ENCODE peak calls at places on chromosomes 2 and 18, in six cellular contexts. One of them, this sample, is unnamed.

GRCh38 chr2:98880266-98881152 is 55.5 kb downstream of the CRACDL start:
- DNase-seq in amygdala: no peak
- DNase-seq in cardiac fibroblast: no peak
- DNase-seq in sciatic nerve: peak
- DNase-seq in C1 segment of cervical spinal cord: no peak
- DNase-seq in mesenteric fat pad: no peak
- DNase-seq in this sample: no peak

GRCh38 chr2:134583997-134584520 is 134.7 kb downstream of the TMEM163 start:
- DNase-seq in amygdala: no peak
- DNase-seq in cardiac fibroblast: no peak
- DNase-seq in sciatic nerve: no peak
- DNase-seq in C1 segment of cervical spinal cord: no peak
- DNase-seq in mesenteric fat pad: no peak
- DNase-seq in this sample: no peak

GRCh38 chr18:59696311-59697235 is 650 bp downstream of the CCBE1 start:
- DNase-seq in amygdala: no peak
- DNase-seq in cardiac fibroblast: peak
- DNase-seq in sciatic nerve: no peak
- DNase-seq in C1 segment of cervical spinal cord: no peak
- DNase-seq in mesenteric fat pad: no peak
- DNase-seq in this sample: no peak

GRCh38 chr2:41197781-41198180 is 745.9 kb upstream of the SLC8A1 start:
- DNase-seq in amygdala: no peak
- DNase-seq in cardiac fibroblast: peak
- DNase-seq in sciatic nerve: no peak
- DNase-seq in C1 segment of cervical spinal cord: no peak
- DNase-seq in mesenteric fat pad: no peak
- DNase-seq in this sample: no peak

GRCh38 chr18:75582406-75582821 is 154.9 kb upstream of the SMIM21 start:
- DNase-seq in amygdala: no peak
- DNase-seq in cardiac fibroblast: no peak
- DNase-seq in sciatic nerve: no peak
- DNase-seq in C1 segment of cervical spinal cord: no peak
- DNase-seq in mesenteric fat pad: no peak
- DNase-seq in this sample: no peak

GRCh38 chr2:65669574-65669973 is 237.2 kb upstream of the SPRED2 start:
- DNase-seq in amygdala: no peak
- DNase-seq in cardiac fibroblast: no peak
- DNase-seq in sciatic nerve: no peak
- DNase-seq in C1 segment of cervical spinal cord: no peak
- DNase-seq in mesenteric fat pad: no peak
- DNase-seq in this sample: no peak

GRCh38 chr2:150495993-150496627 is 8.6 kb upstream of the RND3 start:
- DNase-seq in amygdala: no peak
- DNase-seq in cardiac fibroblast: peak
- DNase-seq in sciatic nerve: no peak
- DNase-seq in C1 segment of cervical spinal cord: no peak
- DNase-seq in mesenteric fat pad: no peak
- DNase-seq in this sample: no peak

GRCh38 chr2:204434660-204435462 is 110.4 kb upstream of the PARD3B start:
- DNase-seq in amygdala: no peak
- DNase-seq in cardiac fibroblast: peak
- DNase-seq in sciatic nerve: no peak
- DNase-seq in C1 segment of cervical spinal cord: no peak
- DNase-seq in mesenteric fat pad: no peak
- DNase-seq in this sample: no peak

GRCh38 chr2:190578158-190579057 is 43.9 kb upstream of the NEMP2 start:
- DNase-seq in amygdala: no peak
- DNase-seq in cardiac fibroblast: peak
- DNase-seq in sciatic nerve: no peak
- DNase-seq in C1 segment of cervical spinal cord: no peak
- DNase-seq in mesenteric fat pad: no peak
- DNase-seq in this sample: no peak

GRCh38 chr2:75560768-75561565 is at the start of gene EVA1A:
- DNase-seq in amygdala: no peak
- DNase-seq in cardiac fibroblast: peak
- DNase-seq in sciatic nerve: peak
- DNase-seq in C1 segment of cervical spinal cord: no peak
- DNase-seq in mesenteric fat pad: no peak
- DNase-seq in this sample: peak

This sample was measured in GM06990.